ENCODE peak calls at places on chromosomes 1 and 21, in seven cellular contexts. One of them, this sample, is unnamed.

GRCh38 chr1:59569198-59569597 is 245.6 kb upstream of the HOOK1 start:
- DNase-seq in neural crest cell: no peak
- DNase-seq in activated CD4-positive, alpha-beta T cell treated with anti-CD3 and anti-CD28 coated beads, Interleukin-2, amount 10 ng/mL, durations not matched to agents 7 days and 5 days: no peak
- DNase-seq in H54: no peak
- DNase-seq in HEK293T: no peak
- DNase-seq in NCI-H2171: no peak
- DNase-seq in NCI-H748 treated with DMSO at 0.1 percent for 48 hours: no peak
- DNase-seq in this sample: no peak

GRCh38 chr1:84668185-84668584 is 22.1 kb downstream of the SSX2IP start:
- DNase-seq in neural crest cell: no peak
- DNase-seq in activated CD4-positive, alpha-beta T cell treated with anti-CD3 and anti-CD28 coated beads, Interleukin-2, amount 10 ng/mL, durations not matched to agents 7 days and 5 days: no peak
- DNase-seq in H54: no peak
- DNase-seq in HEK293T: no peak
- DNase-seq in NCI-H2171: no peak
- DNase-seq in NCI-H748 treated with DMSO at 0.1 percent for 48 hours: no peak
- DNase-seq in this sample: no peak

GRCh38 chr1:7042322-7043231 is 257.3 kb downstream of the CAMTA1 start:
- DNase-seq in neural crest cell: no peak
- DNase-seq in activated CD4-positive, alpha-beta T cell treated with anti-CD3 and anti-CD28 coated beads, Interleukin-2, amount 10 ng/mL, durations not matched to agents 7 days and 5 days: peak
- DNase-seq in H54: peak
- DNase-seq in HEK293T: peak
- DNase-seq in NCI-H2171: peak
- DNase-seq in NCI-H748 treated with DMSO at 0.1 percent for 48 hours: peak
- DNase-seq in this sample: peak

GRCh38 chr21:45403825-45404725 is 890 bp upstream of the COL18A1 start:
- DNase-seq in neural crest cell: no peak
- DNase-seq in activated CD4-positive, alpha-beta T cell treated with anti-CD3 and anti-CD28 coated beads, Interleukin-2, amount 10 ng/mL, durations not matched to agents 7 days and 5 days: no peak
- DNase-seq in H54: peak
- DNase-seq in HEK293T: peak
- DNase-seq in NCI-H2171: peak
- DNase-seq in NCI-H748 treated with DMSO at 0.1 percent for 48 hours: no peak
- DNase-seq in this sample: no peak

GRCh38 chr1:199113265-199113869 is 474.5 kb downstream of the PTPRC start:
- DNase-seq in neural crest cell: peak
- DNase-seq in activated CD4-positive, alpha-beta T cell treated with anti-CD3 and anti-CD28 coated beads, Interleukin-2, amount 10 ng/mL, durations not matched to agents 7 days and 5 days: peak
- DNase-seq in H54: no peak
- DNase-seq in HEK293T: peak
- DNase-seq in NCI-H2171: no peak
- DNase-seq in NCI-H748 treated with DMSO at 0.1 percent for 48 hours: peak
- DNase-seq in this sample: peak

GRCh38 chr1:39575191-39576015 is 1.2 kb downstream of the PABPC4 start:
- DNase-seq in neural crest cell: peak
- DNase-seq in activated CD4-positive, alpha-beta T cell treated with anti-CD3 and anti-CD28 coated beads, Interleukin-2, amount 10 ng/mL, durations not matched to agents 7 days and 5 days: peak
- DNase-seq in H54: peak
- DNase-seq in HEK293T: no peak
- DNase-seq in NCI-H2171: peak
- DNase-seq in NCI-H748 treated with DMSO at 0.1 percent for 48 hours: peak
- DNase-seq in this sample: peak

GRCh38 chr1:160416369-160416768 is 16.0 kb downstream of the VANGL2 start:
- DNase-seq in neural crest cell: no peak
- DNase-seq in activated CD4-positive, alpha-beta T cell treated with anti-CD3 and anti-CD28 coated beads, Interleukin-2, amount 10 ng/mL, durations not matched to agents 7 days and 5 days: no peak
- DNase-seq in H54: peak
- DNase-seq in HEK293T: peak
- DNase-seq in NCI-H2171: peak
- DNase-seq in NCI-H748 treated with DMSO at 0.1 percent for 48 hours: no peak
- DNase-seq in this sample: peak

GRCh38 chr1:45999507-45999906 is 132.9 kb downstream of the PIK3R3 start:
- DNase-seq in neural crest cell: no peak
- DNase-seq in activated CD4-positive, alpha-beta T cell treated with anti-CD3 and anti-CD28 coated beads, Interleukin-2, amount 10 ng/mL, durations not matched to agents 7 days and 5 days: no peak
- DNase-seq in H54: no peak
- DNase-seq in HEK293T: no peak
- DNase-seq in NCI-H2171: no peak
- DNase-seq in NCI-H748 treated with DMSO at 0.1 percent for 48 hours: no peak
- DNase-seq in this sample: no peak

GRCh38 chr1:55286851-55287602 is 71.9 kb upstream of the USP24 start:
- DNase-seq in neural crest cell: no peak
- DNase-seq in activated CD4-positive, alpha-beta T cell treated with anti-CD3 and anti-CD28 coated beads, Interleukin-2, amount 10 ng/mL, durations not matched to agents 7 days and 5 days: no peak
- DNase-seq in H54: no peak
- DNase-seq in HEK293T: no peak
- DNase-seq in NCI-H2171: no peak
- DNase-seq in NCI-H748 treated with DMSO at 0.1 percent for 48 hours: no peak
- DNase-seq in this sample: no peak

GRCh38 chr1:23251812-23252211 is 34.5 kb upstream of the HTR1D start:
- DNase-seq in neural crest cell: no peak
- DNase-seq in activated CD4-positive, alpha-beta T cell treated with anti-CD3 and anti-CD28 coated beads, Interleukin-2, amount 10 ng/mL, durations not matched to agents 7 days and 5 days: no peak
- DNase-seq in H54: no peak
- DNase-seq in HEK293T: no peak
- DNase-seq in NCI-H2171: no peak
- DNase-seq in NCI-H748 treated with DMSO at 0.1 percent for 48 hours: no peak
- DNase-seq in this sample: no peak

GRCh38 chr1:207745839-207746767 is 5.8 kb upstream of the CD46 start:
- DNase-seq in neural crest cell: no peak
- DNase-seq in activated CD4-positive, alpha-beta T cell treated with anti-CD3 and anti-CD28 coated beads, Interleukin-2, amount 10 ng/mL, durations not matched to agents 7 days and 5 days: no peak
- DNase-seq in H54: no peak
- DNase-seq in HEK293T: no peak
- DNase-seq in NCI-H2171: no peak
- DNase-seq in NCI-H748 treated with DMSO at 0.1 percent for 48 hours: no peak
- DNase-seq in this sample: no peak

GRCh38 chr1:232622378-232622777 is 7.6 kb downstream of the SIPA1L2 start:
- DNase-seq in neural crest cell: no peak
- DNase-seq in activated CD4-positive, alpha-beta T cell treated with anti-CD3 and anti-CD28 coated beads, Interleukin-2, amount 10 ng/mL, durations not matched to agents 7 days and 5 days: no peak
- DNase-seq in H54: no peak
- DNase-seq in HEK293T: no peak
- DNase-seq in NCI-H2171: peak
- DNase-seq in NCI-H748 treated with DMSO at 0.1 percent for 48 hours: peak
- DNase-seq in this sample: no peak

GRCh38 chr1:21307663-21308062 is 17.4 kb upstream of the ECE1 start:
- DNase-seq in neural crest cell: no peak
- DNase-seq in activated CD4-positive, alpha-beta T cell treated with anti-CD3 and anti-CD28 coated beads, Interleukin-2, amount 10 ng/mL, durations not matched to agents 7 days and 5 days: peak
- DNase-seq in H54: no peak
- DNase-seq in HEK293T: no peak
- DNase-seq in NCI-H2171: no peak
- DNase-seq in NCI-H748 treated with DMSO at 0.1 percent for 48 hours: no peak
- DNase-seq in this sample: no peak

GRCh38 chr1:151477066-151477465 is 17.8 kb upstream of the POGZ start:
- DNase-seq in neural crest cell: no peak
- DNase-seq in activated CD4-positive, alpha-beta T cell treated with anti-CD3 and anti-CD28 coated beads, Interleukin-2, amount 10 ng/mL, durations not matched to agents 7 days and 5 days: no peak
- DNase-seq in H54: no peak
- DNase-seq in HEK293T: no peak
- DNase-seq in NCI-H2171: no peak
- DNase-seq in NCI-H748 treated with DMSO at 0.1 percent for 48 hours: no peak
- DNase-seq in this sample: no peak

GRCh38 chr1:100188617-100189016 is 10.6 kb upstream of the LRRC39 start:
- DNase-seq in neural crest cell: no peak
- DNase-seq in activated CD4-positive, alpha-beta T cell treated with anti-CD3 and anti-CD28 coated beads, Interleukin-2, amount 10 ng/mL, durations not matched to agents 7 days and 5 days: no peak
- DNase-seq in H54: no peak
- DNase-seq in HEK293T: no peak
- DNase-seq in NCI-H2171: peak
- DNase-seq in NCI-H748 treated with DMSO at 0.1 percent for 48 hours: no peak
- DNase-seq in this sample: no peak

GRCh38 chr1:178330153-178330552 is 166.6 kb downstream of the CLEC20A start:
- DNase-seq in neural crest cell: no peak
- DNase-seq in activated CD4-positive, alpha-beta T cell treated with anti-CD3 and anti-CD28 coated beads, Interleukin-2, amount 10 ng/mL, durations not matched to agents 7 days and 5 days: no peak
- DNase-seq in H54: no peak
- DNase-seq in HEK293T: no peak
- DNase-seq in NCI-H2171: no peak
- DNase-seq in NCI-H748 treated with DMSO at 0.1 percent for 48 hours: no peak
- DNase-seq in this sample: no peak

GRCh38 chr1:208335386-208335785 is 91.2 kb upstream of the PLXNA2 start:
- DNase-seq in neural crest cell: no peak
- DNase-seq in activated CD4-positive, alpha-beta T cell treated with anti-CD3 and anti-CD28 coated beads, Interleukin-2, amount 10 ng/mL, durations not matched to agents 7 days and 5 days: no peak
- DNase-seq in H54: no peak
- DNase-seq in HEK293T: no peak
- DNase-seq in NCI-H2171: no peak
- DNase-seq in NCI-H748 treated with DMSO at 0.1 percent for 48 hours: no peak
- DNase-seq in this sample: no peak

GRCh38 chr1:14140800-14141526 is 441.0 kb downstream of the PRDM2 start:
- DNase-seq in neural crest cell: no peak
- DNase-seq in activated CD4-positive, alpha-beta T cell treated with anti-CD3 and anti-CD28 coated beads, Interleukin-2, amount 10 ng/mL, durations not matched to agents 7 days and 5 days: no peak
- DNase-seq in H54: no peak
- DNase-seq in HEK293T: no peak
- DNase-seq in NCI-H2171: no peak
- DNase-seq in NCI-H748 treated with DMSO at 0.1 percent for 48 hours: no peak
- DNase-seq in this sample: no peak

GRCh38 chr1:25763493-25763892 is 36.5 kb upstream of the SELENON start:
- DNase-seq in neural crest cell: no peak
- DNase-seq in activated CD4-positive, alpha-beta T cell treated with anti-CD3 and anti-CD28 coated beads, Interleukin-2, amount 10 ng/mL, durations not matched to agents 7 days and 5 days: no peak
- DNase-seq in H54: no peak
- DNase-seq in HEK293T: no peak
- DNase-seq in NCI-H2171: no peak
- DNase-seq in NCI-H748 treated with DMSO at 0.1 percent for 48 hours: no peak
- DNase-seq in this sample: no peak

GRCh38 chr1:69290266-69290665 is 277.5 kb upstream of the LRRC7 start:
- DNase-seq in neural crest cell: no peak
- DNase-seq in activated CD4-positive, alpha-beta T cell treated with anti-CD3 and anti-CD28 coated beads, Interleukin-2, amount 10 ng/mL, durations not matched to agents 7 days and 5 days: no peak
- DNase-seq in H54: no peak
- DNase-seq in HEK293T: no peak
- DNase-seq in NCI-H2171: no peak
- DNase-seq in NCI-H748 treated with DMSO at 0.1 percent for 48 hours: no peak
- DNase-seq in this sample: no peak

GRCh38 chr1:44417351-44418021 is 12.4 kb downstream of the RNF220 start:
- DNase-seq in neural crest cell: peak
- DNase-seq in activated CD4-positive, alpha-beta T cell treated with anti-CD3 and anti-CD28 coated beads, Interleukin-2, amount 10 ng/mL, durations not matched to agents 7 days and 5 days: no peak
- DNase-seq in H54: no peak
- DNase-seq in HEK293T: peak
- DNase-seq in NCI-H2171: no peak
- DNase-seq in NCI-H748 treated with DMSO at 0.1 percent for 48 hours: peak
- DNase-seq in this sample: no peak